ENCODE peak calls at places on chromosome 21, in four cellular contexts. O is H1, N is neuronal stem cell, J is mesenchymal stem cell. A is an unnamed sample.

GRCh38 chr21:41601573-41602371 is 93.8 kb upstream of the TMPRSS2 start:
- DNase-seq in O (no peak), J (no peak), N (no peak), A (no peak)

GRCh38 chr21:35244514-35244913 is 195.4 kb upstream of the RUNX1 start:
- DNase-seq in N (no peak), O (no peak), J (peak; percentile 66), A (no peak)

GRCh38 chr21:43880111-43880985 is 15.3 kb downstream of the AGPAT3 start:
- DNase-seq in O (no peak), J (peak; percentile 26), N (no peak), A (no peak)

GRCh38 chr21:26788783-26789182 is 56.4 kb downstream of the ADAMTS1 start:
- DNase-seq in O (no peak), N (no peak), J (no peak), A (no peak)

GRCh38 chr21:16377120-16377658 is 647.4 kb downstream of the USP25 start:
- DNase-seq in O (no peak), J (no peak), N (no peak), A (no peak)

GRCh38 chr21:33378081-33378480 is 25.1 kb upstream of the IFNGR2 start:
- DNase-seq in O (no peak), N (no peak), J (no peak), A (no peak)

GRCh38 chr21:36310016-36310415 is 10.0 kb upstream of the MORC3 start:
- DNase-seq in J (no peak), O (no peak), N (no peak), A (no peak)

GRCh38 chr21:35467536-35467935 is 418.4 kb upstream of the RUNX1 start:
- DNase-seq in J (peak; percentile 60), N (no peak), O (no peak), A (no peak)

GRCh38 chr21:40186036-40186435 is 318.8 kb downstream of the PCP4 start:
- DNase-seq in N (no peak), J (no peak), O (no peak), A (no peak)

GRCh38 chr21:25487046-25487594 is 120.2 kb downstream of the MRPL39 start:
- DNase-seq in O (no peak), J (no peak), N (no peak), A (no peak)

GRCh38 chr21:16192900-16193299 is 463.1 kb downstream of the USP25 start:
- DNase-seq in J (no peak), O (no peak), N (no peak), A (no peak)

GRCh38 chr21:35449846-35450245 is 400.7 kb upstream of the RUNX1 start:
- DNase-seq in N (no peak), J (no peak), O (no peak), A (no peak)

GRCh38 chr21:42198949-42199348 is 20.0 kb upstream of the ABCG1 start:
- DNase-seq in J (no peak), O (no peak), N (no peak), A (no peak)

GRCh38 chr21:26679299-26679698 is 106.2 kb upstream of the CYYR1 start:
- DNase-seq in J (no peak), O (no peak), N (no peak), A (no peak)

GRCh38 chr21:46223217-46223616 is 5.4 kb downstream of the LSS start:
- DNase-seq in N (no peak), O (no peak), J (no peak), A (no peak)

GRCh38 chr21:30072496-30072895 is 94.1 kb downstream of the CLDN17 start:
- DNase-seq in N (no peak), J (no peak), O (peak; percentile 68), A (peak; percentile 78)

GRCh38 chr21:31108969-31109368 is 70.7 kb upstream of the KRTAP19-8 start:
- DNase-seq in N (no peak), O (no peak), J (peak; percentile 57), A (no peak)

GRCh38 chr21:35635261-35635660 is 425.1 kb downstream of the SETD4 start:
- DNase-seq in J (peak; percentile 43), N (no peak), O (no peak), A (no peak)

GRCh38 chr21:33021150-33021549 is 4.6 kb upstream of the OLIG2 start:
- DNase-seq in N (no peak), O (no peak), J (no peak), A (no peak)

GRCh38 chr21:44024895-44025353 is 12.8 kb downstream of the TRAPPC10 start:
- DNase-seq in N (no peak), O (no peak), J (peak; percentile 92), A (no peak)

GRCh38 chr21:35963920-35964451 is 96.3 kb downstream of the SETD4 start:
- DNase-seq in N (no peak), J (no peak), O (no peak), A (no peak)

GRCh38 chr21:8988696-8989095 is 1532.7 kb upstream of the TPTE start:
- DNase-seq in J (no peak), N (no peak), O (no peak), A (no peak)

GRCh38 chr21:25563399-25564116 is 43.7 kb downstream of the MRPL39 start:
- DNase-seq in N (no peak), J (peak; percentile 16), O (no peak), A (no peak)

GRCh38 chr21:42370894-42371654 is 4.7 kb upstream of the TFF1 start:
- DNase-seq in J (no peak), N (no peak), O (no peak), A (no peak)

GRCh38 chr21:32216293-32216692 is 62.6 kb downstream of the MIS18A start:
- DNase-seq in N (no peak), J (no peak), O (no peak), A (no peak)

GRCh38 chr21:44331650-44332306 is 7.4 kb downstream of the CFAP410 start:
- DNase-seq in J (peak; percentile 26), N (no peak), O (no peak), A (no peak)

GRCh38 chr21:42561742-42562141 is 48.1 kb downstream of the SLC37A1 start:
- DNase-seq in O (no peak), N (no peak), J (no peak), A (no peak)

GRCh38 chr21:45469273-45470086 is 64.5 kb downstream of the COL18A1 start:
- DNase-seq in O (no peak), J (no peak), N (peak; percentile 78), A (no peak)

GRCh38 chr21:25806053-25806452 is 71.3 kb downstream of the GABPA start:
- DNase-seq in O (no peak), J (no peak), N (no peak), A (no peak)

DNA sequence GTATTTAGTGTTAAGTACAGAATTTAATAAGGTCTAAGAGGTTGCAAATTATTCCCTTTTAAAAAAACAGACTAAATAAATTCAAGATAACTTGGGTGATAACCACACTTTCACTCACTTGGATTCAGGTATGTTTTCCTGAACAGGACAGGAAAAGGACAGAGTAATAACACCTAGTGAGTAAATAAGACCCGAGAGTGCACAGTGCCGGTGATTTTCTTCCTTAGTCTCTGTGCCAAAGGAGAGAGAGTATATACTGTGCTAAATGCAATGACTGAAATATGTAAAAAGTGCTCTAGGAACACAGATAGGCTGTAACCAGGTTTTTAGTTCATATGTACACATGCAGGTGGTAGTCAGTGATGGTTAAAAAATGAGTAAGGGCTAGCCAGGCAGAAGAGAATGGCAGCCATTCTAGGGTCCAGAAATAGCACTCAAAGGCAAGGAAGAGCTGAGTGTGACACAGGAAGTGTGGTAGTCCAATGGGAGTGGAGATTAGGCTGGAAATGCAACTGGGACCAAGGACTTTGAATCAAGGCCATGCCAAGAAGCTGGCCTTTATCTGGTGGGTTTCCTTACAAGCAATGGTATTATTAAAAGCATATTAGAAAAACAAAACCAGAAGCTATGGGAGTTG is 58.1 kb downstream of the NRIP1 start:
- DNase-seq in O (no peak), N (no peak), J (no peak), A (no peak)
- H2BK15ac ChIP-seq in O (no peak overlapping the region), N (no peak overlapping the region), J (no peak overlapping the region), A (no peak overlapping the region)

DNA sequence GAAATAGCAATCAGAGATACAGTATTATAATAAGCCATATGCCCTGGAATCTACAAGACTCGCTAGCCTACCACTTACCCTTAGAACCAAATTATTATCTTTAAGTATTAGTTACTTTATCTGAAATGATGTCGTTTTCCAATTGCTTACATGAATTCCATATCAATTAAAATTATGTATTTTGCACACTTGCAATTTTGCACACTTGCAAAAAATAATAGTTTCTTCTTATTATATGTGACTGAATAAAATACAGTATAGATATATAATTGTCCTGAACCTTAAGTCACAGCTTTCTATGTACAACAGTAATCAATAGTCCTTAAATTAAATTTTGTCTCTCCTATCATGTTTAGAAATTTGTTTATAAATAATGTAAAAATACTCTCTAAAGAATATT is 2095.1 kb downstream of the NCAM2 start:
- DNase-seq in O (no peak), N (no peak), J (no peak), A (no peak)
- H3K4me1 ChIP-seq in O (no peaks in the 10 kb centered on the region), N (no peaks in the 10 kb centered on the region), J (no peaks in the 10 kb centered on the region), A (no peaks in the 10 kb centered on the region)

DNA sequence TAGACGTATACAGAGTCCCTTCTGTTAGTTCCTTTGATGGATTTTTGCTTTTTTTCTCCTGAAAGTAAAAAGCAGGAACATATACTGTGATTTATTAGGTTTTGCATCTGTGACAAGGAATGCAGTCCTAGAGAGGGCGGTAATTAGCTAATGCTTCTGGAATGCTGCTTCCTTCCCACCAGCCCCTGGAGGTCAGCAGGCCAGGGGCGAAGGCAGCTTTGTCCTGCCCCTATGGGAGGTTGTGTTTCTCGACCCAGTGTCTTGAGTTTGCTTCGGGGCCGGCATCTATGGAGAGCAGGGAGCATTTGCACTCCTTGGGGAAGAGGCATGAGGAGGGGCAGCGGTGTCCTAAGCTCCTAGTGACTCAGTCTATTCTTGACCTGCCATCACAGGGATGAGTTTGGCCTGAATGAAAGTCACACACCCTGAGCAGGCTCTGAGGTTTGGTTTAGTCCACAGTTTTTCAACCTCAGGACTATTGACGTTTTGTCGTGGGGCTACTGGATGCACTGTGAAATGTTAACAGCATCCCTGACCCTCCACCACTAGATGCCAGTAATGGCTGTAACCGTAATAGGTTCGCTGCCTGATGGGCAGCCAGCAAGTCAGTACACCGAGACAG is 85.0 kb upstream of the KCNJ15 start:
- DNase-seq in J (peak; percentile 84), O (peak; percentile 63), N (peak; percentile 52), A (peak; percentile 81)
- H2BK12ac ChIP-seq in J (no peak overlapping the region), O (peak overlapping the region; percentile 83), N (no peak overlapping the region), A (no peak overlapping the region)

DNA sequence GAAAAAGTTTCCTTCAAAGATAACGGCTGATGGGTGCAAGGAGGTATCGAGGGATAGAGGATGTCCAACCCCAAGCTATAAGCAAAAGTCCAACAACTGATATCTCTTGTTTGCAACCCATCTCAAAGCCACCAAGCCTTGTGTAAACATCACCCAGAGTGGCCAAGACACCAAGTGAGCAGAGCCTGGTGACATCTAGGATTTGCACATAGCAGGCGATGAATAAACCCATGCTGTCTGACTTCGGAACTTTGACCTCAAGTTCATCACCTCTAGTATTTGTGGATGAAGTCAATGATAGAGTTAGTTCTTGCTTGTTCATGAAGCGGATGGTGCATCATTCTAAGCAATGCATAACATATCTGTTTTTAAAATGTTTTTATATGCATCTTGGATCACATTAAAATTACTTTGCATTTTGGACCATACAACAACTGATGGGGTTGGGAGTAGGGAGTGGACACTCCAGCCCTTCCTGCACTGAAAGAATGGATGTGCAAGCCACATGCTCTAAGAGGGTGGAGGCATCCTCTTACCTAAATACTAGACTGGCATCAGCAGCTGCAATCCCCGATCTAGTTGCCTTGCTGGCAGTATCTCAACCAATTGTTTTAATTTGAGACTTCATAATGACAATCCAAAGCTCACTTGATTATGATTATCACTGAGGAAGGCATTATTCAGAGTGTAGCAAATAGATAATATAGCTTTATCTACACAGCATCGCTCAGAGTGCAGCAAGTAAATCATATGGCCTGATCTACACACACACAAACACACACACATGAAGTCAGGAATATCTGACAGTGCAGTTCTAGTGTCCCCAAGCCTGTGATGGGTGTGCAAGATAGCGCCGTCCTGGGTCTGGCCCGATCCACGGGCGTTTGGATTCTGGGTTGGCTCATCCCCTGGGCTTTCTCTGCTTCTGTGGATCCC is 181.0 kb downstream of the ETS2 start:
- DNase-seq in O (no peak), N (no peak), J (no peak), A (no peak)
- H2BK15ac ChIP-seq in O (no peak overlapping the region), N (no peak overlapping the region), J (no peak overlapping the region), A (no peak overlapping the region)

A was measured in H9.